ENCODE peak calls at places on chromosomes 16 and 17, in nine cellular contexts. W is progenitor cell of endocrine pancreas; K is Right ventricle myocardium inferior; L is activated CD4-positive, alpha-beta T cell treated with anti-CD3 and anti-CD28 coated beads, Interleukin-2, amount 50 U/mL, for 4 hours; F is upper lobe of right lung; A is activated CD8-positive, alpha-beta memory T cell treated with anti-CD3 and anti-CD28 coated beads for 4 hours; X is neuronal stem cell; T is posterior cingulate gyrus; Q is AG10803. H is an unnamed sample.

GRCh38 chr16:19777061-19777460 is 59.0 kb downstream of the IQCK start:
- DNase-seq in W (no peak), K (no peak), L (no peak), F (no peak), A (no peak), X (no peak), T (no peak), Q (no peak), H (no peak)

GRCh38 chr17:76826290-76827138 is 41.7 kb upstream of the MGAT5B start:
- DNase-seq in W (no peak), K (no peak), L (no peak), F (no peak), A (no peak), X (no peak), T (no peak), Q (no peak), H (no peak)

GRCh38 chr17:18877104-18877503 is 19.2 kb downstream of the PRPSAP2 start:
- DNase-seq in W (no peak), K (no peak), L (no peak), F (no peak), A (no peak), X (no peak), T (no peak), Q (peak), H (no peak)

GRCh38 chr16:67207857-67208524 is 9.1 kb downstream of the ELMO3 start:
- DNase-seq in W (no peak), K (peak), L (no peak), F (no peak), A (no peak), X (no peak), T (no peak), Q (peak), H (no peak)

GRCh38 chr17:81917565-81918332 is at the start of gene SIRT7:
- DNase-seq in W (peak), K (peak), L (peak), F (peak), A (peak), X (peak), T (no peak), Q (peak), H (peak)

GRCh38 chr16:53967172-53967571 is 263.2 kb downstream of the FTO start:
- DNase-seq in W (no peak), K (no peak), L (no peak), F (no peak), A (no peak), X (no peak), T (no peak), Q (no peak), H (no peak)

GRCh38 chr16:87469186-87469585 is 23.6 kb downstream of the ZCCHC14 start:
- DNase-seq in W (no peak), K (no peak), L (no peak), F (no peak), A (no peak), X (no peak), T (no peak), Q (no peak), H (no peak)

GRCh38 chr16:14650629-14651028 is 17.9 kb downstream of the BFAR start:
- DNase-seq in W (no peak), K (no peak), L (no peak), F (no peak), A (no peak), X (no peak), T (no peak), Q (no peak), H (no peak)

GRCh38 chr16:22300427-22301071 is 3.3 kb downstream of the POLR3E start:
- DNase-seq in W (no peak), K (no peak), L (peak), F (no peak), A (peak), X (no peak), T (peak), Q (peak), H (peak)

GRCh38 chr17:38351412-38352222 is at the start of gene SOCS7:
- DNase-seq in W (peak), K (peak), L (peak), F (peak), A (peak), X (peak), T (peak), Q (peak), H (peak)

GRCh38 chr16:14628806-14629611 is 1.1 kb downstream of the PARN start:
- DNase-seq in W (no peak), K (no peak), L (no peak), F (no peak), A (no peak), X (no peak), T (no peak), Q (no peak), H (no peak)

GRCh38 chr16:86882586-86883280 is 304.4 kb downstream of the FOXL1 start:
- DNase-seq in W (no peak), K (no peak), L (no peak), F (peak), A (no peak), X (no peak), T (peak), Q (peak), H (no peak)

GRCh38 chr16:48378836-48379235 is 6.4 kb downstream of the SIAH1 start:
- DNase-seq in W (no peak), K (no peak), L (no peak), F (no peak), A (no peak), X (no peak), T (no peak), Q (no peak), H (no peak)

GRCh38 chr17:78142113-78142861 is 3.9 kb upstream of the C17orf99 start:
- DNase-seq in W (no peak), K (no peak), L (no peak), F (peak), A (no peak), X (no peak), T (no peak), Q (peak), H (no peak)

GRCh38 chr16:70523621-70524405 is at the start of gene SF3B3:
- DNase-seq in W (peak), K (peak), L (no peak), F (peak), A (no peak), X (peak), T (peak), Q (no peak), H (peak)

GRCh38 chr17:40107266-40107980 is 7.0 kb upstream of the NR1D1 start:
- DNase-seq in W (no peak), K (no peak), L (no peak), F (no peak), A (no peak), X (no peak), T (no peak), Q (peak), H (no peak)

GRCh38 chr17:80559688-80560290 is 15.2 kb downstream of the RPTOR start:
- DNase-seq in W (no peak), K (no peak), L (no peak), F (no peak), A (no peak), X (no peak), T (no peak), Q (peak), H (no peak)

GRCh38 chr17:77467513-77467912 is 326.7 kb downstream of the SEC14L1 start:
- DNase-seq in W (no peak), K (no peak), L (no peak), F (no peak), A (no peak), X (no peak), T (no peak), Q (no peak), H (no peak)

GRCh38 chr16:81798311-81799137 is 19.4 kb downstream of the PLCG2 start:
- DNase-seq in W (no peak), K (peak), L (no peak), F (peak), A (no peak), X (no peak), T (no peak), Q (no peak), H (no peak)

GRCh38 chr17:41452276-41452675 is 11.5 kb upstream of the KRT38 start:
- DNase-seq in W (no peak), K (no peak), L (no peak), F (no peak), A (no peak), X (no peak), T (no peak), Q (no peak), H (no peak)

GRCh38 chr16:4603624-4604170 is 11.0 kb downstream of the UBALD1 start:
- DNase-seq in W (no peak), K (no peak), L (no peak), F (no peak), A (no peak), X (no peak), T (no peak), Q (no peak), H (no peak)

GRCh38 chr17:19707728-19708221 is 8.6 kb downstream of the SLC47A2 start:
- DNase-seq in W (no peak), K (no peak), L (no peak), F (no peak), A (no peak), X (no peak), T (peak), Q (no peak), H (no peak)

GRCh38 chr17:56594528-56595418 is 1.3 kb downstream of the NOG start:
- DNase-seq in W (no peak), K (no peak), L (peak), F (peak), A (no peak), X (peak), T (no peak), Q (peak), H (peak)

GRCh38 chr17:58246104-58246740 is 7.8 kb downstream of the LPO start:
- DNase-seq in W (no peak), K (no peak), L (no peak), F (no peak), A (no peak), X (no peak), T (no peak), Q (no peak), H (no peak)

GRCh38 chr16:13875614-13876284 is 44.2 kb upstream of the ERCC4 start:
- DNase-seq in W (no peak), K (no peak), L (no peak), F (no peak), A (no peak), X (no peak), T (no peak), Q (no peak), H (no peak)

GRCh38 chr17:73625006-73625405 is 19.2 kb downstream of the SDK2 start:
- DNase-seq in W (no peak), K (no peak), L (no peak), F (no peak), A (no peak), X (no peak), T (no peak), Q (no peak), H (no peak)

GRCh38 chr16:83603981-83604570 is 203.7 kb upstream of the HSBP1 start:
- DNase-seq in W (no peak), K (no peak), L (no peak), F (no peak), A (no peak), X (no peak), T (no peak), Q (peak), H (no peak)

GRCh38 chr16:78925071-78925714 is 675.3 kb downstream of the MAF start:
- DNase-seq in W (no peak), K (no peak), L (peak), F (peak), A (no peak), X (no peak), T (no peak), Q (no peak), H (no peak)